ENCODE peak calls at places on chromosomes 3 and 15, in four cellular contexts. U is NT2/D1, N is COR-L47, X is glomerular endothelial cell. Y is an unnamed sample.

GRCh38 chr3:9820944-9821343 is 10.9 kb downstream of the TTLL3 start:
- DNase-seq in N (no peak), X (no peak), U (peak), Y (no peak)

GRCh38 chr3:184154909-184155643 is at the start of gene DVL3:
- DNase-seq in X (no peak), U (no peak), N (peak), Y (peak)

GRCh38 chr3:72487946-72488735 is 360.1 kb downstream of the SHQ1 start:
- DNase-seq in X (no peak), U (no peak), N (no peak), Y (peak)

GRCh38 chr3:142436936-142437585 is 10.8 kb downstream of the XRN1 start:
- DNase-seq in U (no peak), X (no peak), N (no peak), Y (no peak)

GRCh38 chr3:164095279-164095678 is 983.0 kb downstream of the SI start:
- DNase-seq in N (no peak), U (no peak), X (no peak), Y (no peak)

GRCh38 chr15:62904511-62904910 is 138.0 kb upstream of the TPM1 start:
- DNase-seq in N (no peak), X (no peak), U (no peak), Y (no peak)

GRCh38 chr15:75751116-75751875 is 38.6 kb upstream of the CSPG4 start:
- DNase-seq in N (no peak), U (no peak), X (no peak), Y (no peak)

GRCh38 chr3:172965256-172965655 is 175.8 kb downstream of the SPATA16 start:
- DNase-seq in N (no peak), U (no peak), X (no peak), Y (no peak)

GRCh38 chr3:53286727-53287412 is 31.0 kb upstream of the TKT start:
- DNase-seq in N (no peak), U (peak), X (no peak), Y (peak)

GRCh38 chr3:46282696-46283095 is 40.4 kb downstream of the CCR3 start:
- DNase-seq in U (no peak), X (no peak), N (no peak), Y (no peak)

GRCh38 chr3:57079221-57079831 is 18.9 kb downstream of the SPATA12 start:
- DNase-seq in X (no peak), U (peak), N (peak), Y (peak)

GRCh38 chr15:37016287-37016686 is 84.1 kb downstream of the MEIS2 start:
- DNase-seq in N (no peak), X (no peak), U (no peak), Y (no peak)

GRCh38 chr15:25088261-25088790 is 133.5 kb downstream of the SNRPN start:
- DNase-seq in N (no peak), U (no peak), X (no peak), Y (no peak)

GRCh38 chr15:68730491-68731317 is 90.0 kb downstream of the ANP32A start:
- DNase-seq in N (peak), X (peak), U (peak), Y (peak)

GRCh38 chr3:58861551-58861950 is 188.3 kb downstream of the CFAP20DC start:
- DNase-seq in N (no peak), X (no peak), U (no peak), Y (no peak)

GRCh38 chr15:49190586-49190985 is 20.5 kb downstream of the GALK2 start:
- DNase-seq in N (no peak), X (no peak), U (no peak), Y (peak)

Y was measured in HAP-1.